ENCODE peak calls at places on chromosomes 3 and 15, in six cellular contexts. One of them, this sample, is unnamed.

GRCh38 chr15:52018244-52018643 is 775 bp upstream of the MAPK6 start:
- DNase-seq in PC-3: peak; percentile 11
- DNase-seq in tibial artery: no peak
- DNase-seq in IMR-90: peak; percentile 91
- DNase-seq in breast epithelium: no peak
- DNase-seq in heart left ventricle: no peak
- DNase-seq in this sample: peak; percentile 56

GRCh38 chr3:96852849-96853248 is 38.5 kb downstream of the EPHA6 start:
- DNase-seq in PC-3: no peak
- DNase-seq in tibial artery: no peak
- DNase-seq in IMR-90: no peak
- DNase-seq in breast epithelium: no peak
- DNase-seq in heart left ventricle: no peak
- DNase-seq in this sample: no peak

GRCh38 chr15:56795400-56795983 is 62.2 kb upstream of the ZNF280D start:
- DNase-seq in PC-3: no peak
- DNase-seq in tibial artery: no peak
- DNase-seq in IMR-90: no peak
- DNase-seq in breast epithelium: no peak
- DNase-seq in heart left ventricle: no peak
- DNase-seq in this sample: no peak

GRCh38 chr3:187750513-187751123 is 5.3 kb upstream of the BCL6 start:
- DNase-seq in PC-3: peak; percentile 48
- DNase-seq in tibial artery: no peak
- DNase-seq in IMR-90: peak; percentile 20
- DNase-seq in breast epithelium: no peak
- DNase-seq in heart left ventricle: no peak
- DNase-seq in this sample: peak; percentile 71

GRCh38 chr15:58249646-58250312 is 111.6 kb downstream of the AQP9 start:
- DNase-seq in PC-3: no peak
- DNase-seq in tibial artery: no peak
- DNase-seq in IMR-90: no peak
- DNase-seq in breast epithelium: no peak
- DNase-seq in heart left ventricle: no peak
- DNase-seq in this sample: no peak

GRCh38 chr3:32321095-32321835 is 70.4 kb upstream of the CMTM7 start:
- DNase-seq in PC-3: no peak
- DNase-seq in tibial artery: no peak
- DNase-seq in IMR-90: no peak
- DNase-seq in breast epithelium: no peak
- DNase-seq in heart left ventricle: no peak
- DNase-seq in this sample: no peak

GRCh38 chr3:105402287-105402801 is 35.6 kb downstream of the ALCAM start:
- DNase-seq in PC-3: peak; percentile 97
- DNase-seq in tibial artery: no peak
- DNase-seq in IMR-90: peak; percentile 47
- DNase-seq in breast epithelium: no peak
- DNase-seq in heart left ventricle: no peak
- DNase-seq in this sample: peak; percentile 24

GRCh38 chr15:73745073-73745472 is 8.1 kb downstream of the INSYN1 start:
- DNase-seq in PC-3: no peak
- DNase-seq in tibial artery: no peak
- DNase-seq in IMR-90: no peak
- DNase-seq in breast epithelium: no peak
- DNase-seq in heart left ventricle: peak; percentile 21
- DNase-seq in this sample: no peak

GRCh38 chr15:34783471-34783870 is 11.9 kb downstream of the ACTC1 start:
- DNase-seq in PC-3: no peak
- DNase-seq in tibial artery: no peak
- DNase-seq in IMR-90: no peak
- DNase-seq in breast epithelium: no peak
- DNase-seq in heart left ventricle: no peak
- DNase-seq in this sample: no peak

GRCh38 chr3:168467085-168467714 is 371.5 kb upstream of the GOLIM4 start:
- DNase-seq in PC-3: peak; percentile 64
- DNase-seq in tibial artery: no peak
- DNase-seq in IMR-90: peak; percentile 55
- DNase-seq in breast epithelium: no peak
- DNase-seq in heart left ventricle: no peak
- DNase-seq in this sample: peak; percentile 8

GRCh38 chr3:12177131-12177530 is 18.4 kb upstream of the TIMP4 start:
- DNase-seq in PC-3: no peak
- DNase-seq in tibial artery: no peak
- DNase-seq in IMR-90: no peak
- DNase-seq in breast epithelium: no peak
- DNase-seq in heart left ventricle: no peak
- DNase-seq in this sample: no peak

GRCh38 chr3:38702231-38702630 is 52.7 kb upstream of the SCN5A start:
- DNase-seq in PC-3: no peak
- DNase-seq in tibial artery: no peak
- DNase-seq in IMR-90: no peak
- DNase-seq in breast epithelium: no peak
- DNase-seq in heart left ventricle: no peak
- DNase-seq in this sample: no peak

GRCh38 chr3:38713121-38713520 is 63.6 kb upstream of the SCN5A start:
- DNase-seq in PC-3: no peak
- DNase-seq in tibial artery: no peak
- DNase-seq in IMR-90: no peak
- DNase-seq in breast epithelium: no peak
- DNase-seq in heart left ventricle: no peak
- DNase-seq in this sample: no peak

GRCh38 chr3:38706961-38707360 is 57.5 kb upstream of the SCN5A start:
- DNase-seq in PC-3: no peak
- DNase-seq in tibial artery: no peak
- DNase-seq in IMR-90: no peak
- DNase-seq in breast epithelium: no peak
- DNase-seq in heart left ventricle: no peak
- DNase-seq in this sample: no peak

GRCh38 chr3:38711321-38711720 is 61.8 kb upstream of the SCN5A start:
- DNase-seq in PC-3: no peak
- DNase-seq in tibial artery: no peak
- DNase-seq in IMR-90: peak; percentile 37
- DNase-seq in breast epithelium: no peak
- DNase-seq in heart left ventricle: no peak
- DNase-seq in this sample: no peak

GRCh38 chr3:38707730-38708129 is 58.2 kb upstream of the SCN5A start:
- DNase-seq in PC-3: peak; percentile 8
- DNase-seq in tibial artery: no peak
- DNase-seq in IMR-90: no peak
- DNase-seq in breast epithelium: no peak
- DNase-seq in heart left ventricle: no peak
- DNase-seq in this sample: no peak
- TF ChIP-seq CTCF in PC-3: peak; percentile 61
- TF ChIP-seq CTCF in tibial artery: no peak
- TF ChIP-seq CTCF in IMR-90: peak; percentile 28
- TF ChIP-seq CTCF in breast epithelium: no peak
- TF ChIP-seq CTCF in heart left ventricle: no peak
- TF ChIP-seq CTCF in this sample: peak; percentile 34

DNA sequence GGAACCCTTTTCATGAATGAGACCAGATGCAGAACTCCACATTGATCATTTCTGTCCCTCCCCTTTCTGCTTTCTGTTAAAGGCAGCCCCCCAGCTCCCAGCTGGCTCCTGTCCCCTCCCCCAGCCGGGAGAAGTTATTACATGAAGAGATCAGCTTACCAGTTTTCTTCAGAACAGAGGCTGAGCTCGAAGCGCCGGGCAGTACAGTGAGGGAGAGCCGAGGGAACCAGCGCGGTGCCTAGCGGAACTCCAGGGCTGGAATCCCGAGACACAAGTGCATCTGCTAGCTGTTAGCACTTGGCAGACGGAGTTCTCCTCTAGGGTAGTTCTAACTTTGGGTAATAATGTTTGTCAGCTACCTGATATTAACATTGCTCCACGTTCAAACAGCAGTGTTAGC is 263.3 kb upstream of the NR2E3 start:
- DNase-seq in PC-3: no peak
- DNase-seq in tibial artery: no peak
- DNase-seq in IMR-90: no peak
- DNase-seq in breast epithelium: no peak
- DNase-seq in heart left ventricle: peak; percentile 58
- DNase-seq in this sample: no peak
- H3K4me3 ChIP-seq in PC-3: no peak overlapping the region
- H3K4me3 ChIP-seq in tibial artery: no peak overlapping the region
- H3K4me3 ChIP-seq in IMR-90: no peak overlapping the region
- H3K4me3 ChIP-seq in breast epithelium: peak overlapping the region; percentile 49
- H3K4me3 ChIP-seq in heart left ventricle: no peak overlapping the region
- H3K4me3 ChIP-seq in this sample: peak overlapping the region; percentile 19

DNA sequence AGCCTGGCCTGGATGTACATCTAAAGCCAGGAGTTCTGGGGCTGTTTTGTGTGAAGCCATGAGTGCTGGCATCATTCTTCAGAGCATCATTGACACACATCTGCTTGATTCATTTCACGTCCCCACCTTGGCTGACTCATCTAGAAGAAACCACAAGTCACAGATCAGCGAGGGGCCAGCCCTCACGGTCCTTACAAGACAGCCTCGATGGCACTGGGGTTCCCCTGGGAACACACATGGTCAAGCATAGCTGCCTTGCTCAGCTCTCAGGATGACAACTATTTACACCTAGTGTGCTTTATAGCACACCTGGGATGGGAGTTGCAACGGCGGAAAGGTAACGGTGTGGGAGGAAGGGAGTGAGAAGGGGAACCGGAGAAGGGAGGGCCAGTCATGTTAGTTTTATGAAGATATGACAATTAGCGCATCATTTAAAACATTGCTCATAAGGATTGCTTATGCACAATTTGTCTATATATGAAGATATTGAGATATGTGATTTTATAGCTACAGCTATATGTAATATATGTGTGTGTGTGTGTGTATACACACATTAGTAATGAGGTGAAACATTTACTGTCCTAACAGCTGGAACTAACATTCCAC is 227.1 kb downstream of the RPLP1 start:
- DNase-seq in PC-3: no peak
- DNase-seq in tibial artery: no peak
- DNase-seq in IMR-90: no peak
- DNase-seq in breast epithelium: no peak
- DNase-seq in heart left ventricle: no peak
- DNase-seq in this sample: no peak
- TF ChIP-seq CTCF in PC-3: no peak
- TF ChIP-seq CTCF in tibial artery: no peak
- TF ChIP-seq CTCF in IMR-90: no peak
- TF ChIP-seq CTCF in breast epithelium: no peak
- TF ChIP-seq CTCF in heart left ventricle: no peak
- TF ChIP-seq CTCF in this sample: no peak

GRCh38 chr15:49227602-49228001 is 57.6 kb downstream of the GALK2 start:
- DNase-seq in PC-3: no peak
- DNase-seq in tibial artery: no peak
- DNase-seq in IMR-90: no peak
- DNase-seq in breast epithelium: no peak
- DNase-seq in heart left ventricle: no peak
- DNase-seq in this sample: no peak

GRCh38 chr15:49225572-49226281 is 55.7 kb downstream of the GALK2 start:
- DNase-seq in PC-3: peak; percentile 20
- DNase-seq in tibial artery: no peak
- DNase-seq in IMR-90: peak; percentile 60
- DNase-seq in breast epithelium: no peak
- DNase-seq in heart left ventricle: no peak
- DNase-seq in this sample: peak; percentile 78

GRCh38 chr15:49223536-49224274 is 53.7 kb downstream of the GALK2 start:
- DNase-seq in PC-3: no peak
- DNase-seq in tibial artery: no peak
- DNase-seq in IMR-90: no peak
- DNase-seq in breast epithelium: no peak
- DNase-seq in heart left ventricle: no peak
- DNase-seq in this sample: peak; percentile 78
- H3K4me3 ChIP-seq in PC-3: no peak overlapping the region
- H3K4me3 ChIP-seq in tibial artery: no peak overlapping the region
- H3K4me3 ChIP-seq in IMR-90: no peak overlapping the region
- H3K4me3 ChIP-seq in breast epithelium: no peak overlapping the region
- H3K4me3 ChIP-seq in heart left ventricle: no peak overlapping the region
- H3K4me3 ChIP-seq in this sample: no peak overlapping the region

GRCh38 chr15:70902105-70902504 is 9.5 kb downstream of the LRRC49 start:
- DNase-seq in PC-3: peak; percentile 85
- DNase-seq in tibial artery: no peak
- DNase-seq in IMR-90: peak; percentile 95
- DNase-seq in breast epithelium: no peak
- DNase-seq in heart left ventricle: no peak
- DNase-seq in this sample: peak; percentile 76
- TF ChIP-seq CTCF in PC-3: no peak
- TF ChIP-seq CTCF in tibial artery: no peak
- TF ChIP-seq CTCF in IMR-90: no peak
- TF ChIP-seq CTCF in breast epithelium: no peak
- TF ChIP-seq CTCF in heart left ventricle: no peak
- TF ChIP-seq CTCF in this sample: no peak

This sample was measured in fibroblast of villous mesenchyme.